ENCODE peak calls at places on chromosomes 6 and 20, in four cellular contexts. N, A, C and S are unnamed samples. For H3K9me1, the result is how much of the 10 kb centered on the place peaks cover.

GRCh38 chr6:169833258-169833794 is 81.9 kb downstream of the ERMARD start:
- DNase-seq in N (no peak), A (no peak), C (no peak), S (no peak)

GRCh38 chr6:82712826-82713225 is 349.2 kb downstream of the TPBG start:
- DNase-seq in N (no peak), A (peak), C (no peak), S (no peak)

GRCh38 chr6:30283761-30284160 is 43.0 kb upstream of the TRIM39 start:
- DNase-seq in C (no peak), A (no peak), N (no peak), S (no peak)

GRCh38 chr6:92376711-92377110 is 1042.6 kb downstream of the EPHA7 start:
- DNase-seq in N (no peak), A (no peak), C (peak), S (no peak)

GRCh38 chr6:128870751-128871150 is 12.2 kb upstream of the LAMA2 start:
- DNase-seq in C (no peak), A (no peak), N (no peak), S (no peak)

GRCh38 chr6:11096109-11096508 is 2.5 kb downstream of the SMIM13 start:
- DNase-seq in A (peak), N (no peak), C (peak), S (peak)

GRCh38 chr20:36179170-36179945 is 24.8 kb downstream of the EPB41L1 start:
- DNase-seq in A (no peak), C (no peak), N (no peak), S (no peak)

GRCh38 chr20:13492001-13492480 is 146.7 kb downstream of the TASP1 start:
- DNase-seq in N (no peak), A (no peak), C (peak), S (peak)

GRCh38 chr6:88677356-88677755 is 286.1 kb downstream of the RNGTT start:
- DNase-seq in N (no peak), A (no peak), C (no peak), S (no peak)

GRCh38 chr6:33962186-33962585 is 158.4 kb upstream of the MLN start:
- DNase-seq in A (no peak), C (peak), N (no peak), S (no peak)

GRCh38 chr6:128368213-128369000 is 152.0 kb downstream of the PTPRK start:
- DNase-seq in C (no peak), A (no peak), N (peak), S (no peak)

GRCh38 chr6:169935348-169935718 is 183.9 kb downstream of the ERMARD start:
- DNase-seq in N (peak), A (no peak), C (no peak), S (no peak)

GRCh38 chr6:82872092-82872635 is 193.5 kb downstream of the UBE3D start:
- DNase-seq in A (no peak), C (no peak), N (no peak), S (no peak)

GRCh38 chr6:24931296-24931695 is 4.5 kb downstream of the RIPOR2 start:
- DNase-seq in C (peak), N (peak), A (no peak), S (no peak)

GRCh38 chr20:34210271-34210670 is 31.0 kb upstream of the ASIP start:
- DNase-seq in N (no peak), A (no peak), C (no peak), S (no peak)

GRCh38 chr6:53894086-53894485 is 99.3 kb downstream of the LRRC1 start:
- DNase-seq in N (no peak), A (no peak), C (peak), S (peak)

GRCh38 chr20:45297786-45298497 is 8.7 kb upstream of the RBPJL start:
- DNase-seq in C (no peak), N (no peak), A (no peak), S (no peak)

GRCh38 chr6:109508166-109508860 is 25.3 kb upstream of the ZBTB24 start:
- DNase-seq in A (no peak), C (peak), N (no peak), S (no peak)

GRCh38 chr6:41504526-41505021 is 41.6 kb upstream of the FOXP4 start:
- DNase-seq in N (peak), A (no peak), C (peak), S (no peak)

GRCh38 chr6:135922746-135923145 is 71.2 kb downstream of the PDE7B start:
- DNase-seq in C (peak), N (no peak), A (no peak), S (no peak)

GRCh38 chr6:14228571-14228970 is 111.0 kb downstream of the CD83 start:
- DNase-seq in N (no peak), A (no peak), C (peak), S (no peak)

GRCh38 chr6:63716169-63716568 is 80.6 kb downstream of the PHF3 start:
- DNase-seq in A (no peak), N (no peak), C (no peak), S (no peak)

GRCh38 chr6:38095054-38095453 is 275.5 kb downstream of the ZFAND3 start:
- DNase-seq in A (no peak), N (no peak), C (peak), S (no peak)

GRCh38 chr20:53579581-53580375 is 13.9 kb downstream of the ZNF217 start:
- DNase-seq in C (peak), A (peak), N (peak), S (no peak)

GRCh38 chr6:38688579-38689087 is 14.3 kb downstream of the GLO1 start:
- DNase-seq in N (no peak), C (no peak), A (no peak), S (no peak)

GRCh38 chr20:50721881-50722281 is 9.5 kb upstream of the PARD6B start:
- DNase-seq in C (no peak), N (no peak), A (no peak), S (no peak)

GRCh38 chr6:53593001-53593488 is 48.1 kb upstream of the GCLC start:
- DNase-seq in N (no peak), A (no peak), C (peak), S (no peak)

GRCh38 chr6:18640134-18640533 is 253.0 kb downstream of the RNF144B start:
- DNase-seq in N (no peak), A (no peak), C (no peak), S (no peak)

GRCh38 chr6:166567107-166567506 is 19.4 kb downstream of the RAMACL start:
- DNase-seq in N (peak), C (peak), A (no peak), S (peak)

GRCh38 chr6:157944983-157945931 is 36.4 kb upstream of the SYNJ2 start:
- DNase-seq in C (peak), A (no peak), N (no peak), S (no peak)
- H3K9me1 ChIP-seq in C (under half), A (under half), N (under half), S (under half)

DNA sequence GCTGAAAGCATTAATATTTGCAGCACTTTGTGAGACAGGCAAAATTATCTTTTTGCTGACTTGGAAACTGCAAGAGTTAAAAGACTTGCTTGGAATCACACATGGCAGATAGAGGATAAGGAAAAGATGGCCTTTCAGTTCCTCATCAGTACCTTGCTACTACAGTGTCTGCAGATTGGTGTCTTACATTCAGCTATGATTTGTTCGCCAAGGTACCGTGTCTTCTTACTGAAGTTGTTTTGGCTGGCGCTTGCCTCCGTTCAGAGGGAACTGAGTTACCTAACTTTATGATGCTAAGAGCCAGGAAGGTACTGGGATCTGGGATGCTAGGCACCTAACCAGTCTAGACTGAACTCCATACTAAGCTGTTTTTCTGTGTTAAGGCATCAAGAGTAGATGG is 2.3 kb downstream of the WTAP start:
- DNase-seq in C (peak), A (no peak), N (peak), S (no peak)
- H3K4me3 ChIP-seq in C (peak), A (peak), N (no peak), S (peak)

GRCh38 chr6:7828123-7828522 is 82.5 kb downstream of the TXNDC5 start:
- DNase-seq in N (no peak), C (no peak), A (no peak), S (no peak)

GRCh38 chr6:7821426-7821825 is 89.2 kb downstream of the TXNDC5 start:
- DNase-seq in A (no peak), C (peak), N (no peak), S (no peak)

GRCh38 chr6:7827142-7827541 is 83.4 kb downstream of the TXNDC5 start:
- DNase-seq in A (no peak), C (peak), N (peak), S (no peak)

GRCh38 chr6:7823552-7823951 is 87.0 kb downstream of the TXNDC5 start:
- DNase-seq in C (no peak), A (no peak), N (no peak), S (no peak)

DNA sequence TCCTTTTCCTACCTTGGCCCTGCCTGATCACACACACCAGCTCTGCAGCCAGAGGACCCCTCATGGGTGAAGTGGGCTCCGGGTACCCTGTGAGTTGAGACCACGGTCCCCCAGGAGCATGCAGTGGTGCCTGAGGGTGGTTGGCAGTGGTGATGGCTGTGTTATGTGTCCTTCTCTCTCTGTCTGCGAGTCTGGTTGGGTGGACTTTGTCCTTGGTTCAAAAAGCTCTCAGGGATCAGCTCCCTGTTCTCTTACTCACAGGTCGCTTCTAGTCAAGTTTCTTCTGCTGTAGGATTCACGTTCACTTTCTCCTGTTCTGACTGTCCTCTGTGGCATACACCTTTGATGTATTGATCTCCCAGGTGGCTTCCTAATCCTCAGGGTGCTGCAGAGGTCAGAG is 84.6 kb downstream of the TXNDC5 start:
- DNase-seq in A (no peak), N (no peak), C (no peak), S (no peak)
- H3K9me1 ChIP-seq in A (under half), N (under half), C (under half), S (under half)

DNA sequence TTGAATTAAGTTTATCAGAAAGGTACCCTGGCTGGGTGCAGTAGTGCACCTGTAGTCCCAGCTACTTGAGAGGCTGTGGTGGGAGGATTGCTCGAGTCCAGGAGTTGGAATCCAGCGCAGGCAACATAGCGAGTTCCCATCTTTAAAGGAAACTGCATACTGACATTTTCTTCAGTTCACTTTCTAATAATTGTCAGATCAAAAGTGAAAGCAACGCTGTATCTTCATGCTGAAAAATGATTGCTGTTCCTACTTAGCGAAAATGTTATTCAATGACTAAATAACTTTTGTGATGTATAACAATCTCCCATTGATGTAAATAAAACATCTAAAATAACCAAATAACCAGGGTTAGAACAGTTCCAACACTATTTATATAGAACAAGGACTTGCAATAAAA is 1.7 kb downstream of the LATS1 start:
- DNase-seq in C (no peak), A (no peak), N (no peak), S (no peak)
- H3K4me3 ChIP-seq in C (no peak), A (peak), N (no peak), S (peak)

DNA sequence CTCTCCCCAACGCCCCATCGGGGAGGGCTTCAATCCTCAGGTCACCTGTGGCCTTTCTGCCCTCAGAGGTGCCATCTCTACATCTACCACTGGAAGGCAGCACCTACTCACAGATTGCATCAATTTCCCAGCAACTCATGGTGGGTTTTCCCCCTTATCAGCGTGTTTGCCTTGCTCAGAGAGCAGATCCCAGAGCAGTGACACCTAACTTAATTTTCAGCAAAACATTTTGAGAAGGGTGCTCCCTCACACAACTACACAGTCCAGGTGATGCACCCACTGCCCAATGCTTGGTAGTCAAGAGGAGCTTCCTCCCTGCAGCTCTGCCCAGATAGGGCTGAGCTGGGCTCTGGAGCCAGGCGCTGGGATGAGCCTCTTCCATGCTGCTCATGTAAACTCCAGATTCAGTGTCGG is 48.2 kb downstream of the PLG start:
- DNase-seq in A (peak), N (no peak), C (no peak), S (no peak)
- H3K9me1 ChIP-seq in A (under half), N (under half), C (under half), S (under half)

DNA sequence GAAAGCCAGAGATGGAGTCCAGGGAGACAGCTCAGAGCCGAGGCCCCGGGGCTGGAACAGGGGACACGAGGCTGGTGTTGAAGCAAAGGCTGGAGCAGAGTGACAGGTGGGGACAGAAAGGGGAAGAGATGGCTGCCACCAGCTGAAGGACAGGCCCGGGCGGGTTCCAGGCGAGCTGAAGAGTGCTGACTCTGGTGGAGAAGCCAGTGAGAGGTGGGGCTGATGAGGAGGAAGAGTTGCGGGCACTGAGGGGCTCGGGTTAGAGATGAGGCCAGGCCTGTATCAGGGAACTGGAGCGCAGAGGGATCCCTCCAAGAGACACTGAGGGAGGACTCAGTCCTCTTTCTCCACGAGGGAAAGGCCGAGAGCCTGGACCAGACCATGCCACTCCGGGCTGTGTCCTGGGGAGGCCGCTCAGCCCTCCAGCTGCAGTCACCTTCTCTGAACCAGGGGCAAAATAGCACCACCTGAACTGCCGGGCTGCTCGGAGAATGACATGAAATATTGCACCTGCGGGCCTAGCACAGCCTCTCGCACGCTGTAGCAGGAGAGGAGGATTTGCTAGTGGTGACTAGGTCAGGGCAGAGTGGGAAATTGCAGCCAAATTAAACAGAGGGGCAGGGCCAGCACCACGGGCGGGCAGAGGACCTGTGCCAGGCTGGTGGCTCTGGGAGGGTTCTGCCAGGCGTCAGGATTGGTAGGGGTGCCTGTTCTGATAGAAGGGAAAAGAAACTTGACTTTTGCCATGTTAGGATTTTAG is 175.9 kb downstream of the ZDHHC14 start:
- DNase-seq in C (no peak), N (no peak), A (no peak), S (no peak)
- H3K4me3 ChIP-seq in C (no peak), N (no peak), A (no peak), S (no peak)

GRCh38 chr6:87504440-87504839 is 31.7 kb downstream of the SLC35A1 start:
- DNase-seq in C (peak), N (no peak), A (no peak), S (no peak)
- H3K9me1 ChIP-seq in C (under half), N (under half), A (under half), S (under half)

GRCh38 chr20:2523919-2524434 is 12.4 kb upstream of the TMC2 start:
- DNase-seq in N (no peak), A (no peak), C (no peak), S (no peak)
- H3K4me3 ChIP-seq in N (peak), A (peak), C (peak), S (no peak)

GRCh38 chr6:6785163-6785521 is 196.6 kb downstream of the LY86 start:
- DNase-seq in A (no peak), C (no peak), N (no peak), S (no peak)
- H3K9me1 ChIP-seq in A (under half), C (under half), N (under half), S (under half)

GRCh38 chr6:168320661-168321060 is 1.1 kb upstream of the DACT2 start:
- DNase-seq in N (no peak), A (no peak), C (no peak), S (peak)

GRCh38 chr6:168318090-168318489 is 1.5 kb downstream of the DACT2 start:
- DNase-seq in C (no peak), A (no peak), N (no peak), S (no peak)

GRCh38 chr6:168322966-168323365 is 3.4 kb upstream of the DACT2 start:
- DNase-seq in A (no peak), N (no peak), C (no peak), S (no peak)

GRCh38 chr6:168318579-168319278 is 848 bp downstream of the DACT2 start:
- DNase-seq in C (no peak), N (no peak), A (no peak), S (no peak)

GRCh38 chr6:168319279-168320051 is at the start of gene DACT2:
- DNase-seq in A (no peak), N (no peak), C (no peak), S (no peak)
- H3K4me3 ChIP-seq in A (no peak), N (no peak), C (no peak), S (peak)